ENCODE peak calls at places on chromosomes 7 and 10, in six cellular contexts. T, K, S, W, I and L are unnamed samples.

GRCh38 chr7:117402109-117402508 is 25.2 kb downstream of the ASZ1 start:
- DNase-seq in T (no peak), K (peak), S (peak), W (no peak), I (no peak), L (no peak)

GRCh38 chr10:71314028-71314693 is 4.9 kb upstream of the SLC29A3 start:
- DNase-seq in T (peak), K (peak), S (no peak), W (peak), I (peak), L (peak)

GRCh38 chr10:50604823-50605222 is 18.9 kb downstream of the SGMS1 start:
- DNase-seq in T (no peak), K (no peak), S (no peak), W (no peak), I (no peak), L (peak)

GRCh38 chr7:141027043-141027442 is 12.3 kb upstream of the MRPS33 start:
- DNase-seq in T (no peak), K (no peak), S (no peak), W (no peak), I (peak), L (no peak)

GRCh38 chr7:115822801-115823200 is 207.8 kb downstream of the TFEC start:
- DNase-seq in T (no peak), K (peak), S (no peak), W (no peak), I (no peak), L (no peak)

GRCh38 chr10:83182076-83182475 is 957.2 kb upstream of the GHITM start:
- DNase-seq in T (no peak), K (no peak), S (no peak), W (no peak), I (no peak), L (no peak)

GRCh38 chr10:97685395-97685958 is 1.6 kb downstream of the AVPI1 start:
- DNase-seq in T (no peak), K (peak), S (peak), W (no peak), I (peak), L (peak)

GRCh38 chr7:33776791-33777190 is 128.5 kb upstream of the BMPER start:
- DNase-seq in T (no peak), K (peak), S (no peak), W (no peak), I (no peak), L (no peak)

GRCh38 chr10:49387029-49387428 is 8.9 kb downstream of the DRGX start:
- DNase-seq in T (no peak), K (peak), S (peak), W (no peak), I (no peak), L (peak)

GRCh38 chr7:41316410-41316809 is 386.5 kb downstream of the INHBA start:
- DNase-seq in T (no peak), K (peak), S (no peak), W (no peak), I (no peak), L (peak)

GRCh38 chr7:41315764-41316163 is 387.1 kb downstream of the INHBA start:
- DNase-seq in T (peak), K (no peak), S (no peak), W (no peak), I (peak), L (no peak)

GRCh38 chr7:41311301-41311700 is 391.6 kb downstream of the INHBA start:
- DNase-seq in T (no peak), K (no peak), S (no peak), W (no peak), I (no peak), L (no peak)

GRCh38 chr7:41312235-41312634 is 390.7 kb downstream of the INHBA start:
- DNase-seq in T (no peak), K (no peak), S (no peak), W (no peak), I (no peak), L (no peak)

DNA sequence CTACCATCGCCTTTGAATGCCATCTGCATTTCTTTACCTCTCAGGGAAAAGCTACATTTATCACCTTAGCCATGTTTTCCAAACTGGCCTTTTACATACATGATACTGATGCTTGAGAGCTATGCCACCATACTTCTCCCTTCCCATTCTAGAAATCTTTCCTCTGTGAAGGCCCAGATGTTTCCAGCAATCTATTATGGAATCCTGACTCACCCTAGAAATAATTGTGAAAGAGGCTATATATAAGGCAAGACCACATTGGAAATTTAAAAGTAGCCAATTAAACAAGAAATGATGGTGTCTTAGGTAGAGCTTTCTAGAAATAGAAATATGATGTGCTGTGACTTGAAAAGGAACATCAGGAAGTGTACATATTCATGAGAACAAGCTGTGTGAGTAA is 389.7 kb downstream of the INHBA start:
- DNase-seq in T (no peak), K (peak), S (no peak), W (no peak), I (no peak), L (peak)
- H2AFZ ChIP-seq in T (no peak), K (no peak), S (no peak), W (no peak), I (no peak), L (no peak)

GRCh38 chr10:61989995-61990760 is 88.7 kb downstream of the ARID5B start:
- DNase-seq in T (no peak), K (no peak), S (no peak), W (no peak), I (no peak), L (peak)

GRCh38 chr10:61987951-61988379 is 86.5 kb downstream of the ARID5B start:
- DNase-seq in T (no peak), K (peak), S (no peak), W (no peak), I (no peak), L (peak)

GRCh38 chr10:61992059-61992460 is 90.6 kb downstream of the ARID5B start:
- DNase-seq in T (no peak), K (peak), S (no peak), W (no peak), I (no peak), L (peak)

GRCh38 chr10:61992683-61993629 is 91.5 kb downstream of the ARID5B start:
- DNase-seq in T (no peak), K (peak), S (peak), W (no peak), I (no peak), L (peak)

GRCh38 chr10:61990761-61991135 is 89.2 kb downstream of the ARID5B start:
- DNase-seq in T (no peak), K (no peak), S (no peak), W (no peak), I (no peak), L (peak)
- H3K23ac ChIP-seq in T (no peak), K (no peak), S (no peak), W (no peak), I (no peak), L (no peak)

GRCh38 chr7:82840061-82840460 is 322.6 kb downstream of the PCLO start:
- DNase-seq in T (no peak), K (no peak), S (no peak), W (no peak), I (no peak), L (no peak)
- H2AFZ ChIP-seq in T (no peak), K (no peak), S (no peak), W (no peak), I (no peak), L (no peak)

DNA sequence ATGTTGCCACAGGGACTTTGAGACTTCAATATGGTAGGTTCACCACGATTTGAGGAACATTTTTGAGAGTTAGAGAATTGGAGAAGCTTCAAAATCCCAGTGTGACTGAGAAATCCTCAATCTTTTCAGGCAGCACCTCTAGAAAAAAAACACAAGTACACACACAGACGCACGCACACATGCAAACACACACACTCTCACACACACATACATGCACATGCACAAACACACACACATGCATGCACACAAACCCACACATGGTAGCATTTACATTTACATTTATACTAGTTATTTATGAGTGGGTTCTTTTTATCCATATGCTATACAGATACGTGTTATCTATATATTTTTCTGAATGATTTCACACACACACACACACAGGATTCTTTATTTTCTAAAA is 901.9 kb downstream of the GATA3 start:
- DNase-seq in T (no peak), K (no peak), S (no peak), W (no peak), I (no peak), L (no peak)
- H3K23ac ChIP-seq in T (no peak), K (no peak), S (no peak), W (no peak), I (no peak), L (no peak)

DNA sequence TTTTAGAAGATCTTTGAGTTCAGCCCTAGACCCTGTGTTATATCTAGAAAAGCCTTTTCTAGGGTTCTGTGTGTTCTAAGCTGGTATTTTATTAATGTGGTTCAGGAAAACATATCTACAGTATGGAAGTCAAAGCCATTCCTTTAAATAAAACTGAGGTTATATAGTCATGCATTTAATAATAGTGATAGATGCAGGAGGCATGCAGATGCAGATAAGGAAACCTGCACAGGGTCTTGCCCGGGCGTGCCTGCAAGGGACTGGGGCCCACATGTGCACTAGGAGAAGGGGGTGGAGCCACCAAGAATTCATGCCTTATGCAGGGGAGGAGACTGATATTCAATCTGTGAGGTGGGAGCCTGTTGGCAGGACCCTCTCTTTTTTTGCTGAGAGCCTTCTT is 171.5 kb downstream of the PRPF18 start:
- DNase-seq in T (no peak), K (peak), S (peak), W (no peak), I (peak), L (no peak)
- H2AFZ ChIP-seq in T (no peak), K (no peak), S (no peak), W (no peak), I (no peak), L (no peak)

GRCh38 chr7:151088856-151089699 is 2.8 kb downstream of the AGAP3 start:
- DNase-seq in T (no peak), K (peak), S (no peak), W (peak), I (no peak), L (peak)

GRCh38 chr7:151086802-151087246 is 549 bp downstream of the AGAP3 start:
- DNase-seq in T (peak), K (no peak), S (no peak), W (no peak), I (no peak), L (peak)

GRCh38 chr7:151087247-151088018 is 1.2 kb downstream of the AGAP3 start:
- DNase-seq in T (no peak), K (peak), S (no peak), W (no peak), I (no peak), L (peak)

GRCh38 chr7:151089893-151090730 is 3.8 kb downstream of the AGAP3 start:
- DNase-seq in T (no peak), K (no peak), S (no peak), W (no peak), I (no peak), L (peak)

DNA sequence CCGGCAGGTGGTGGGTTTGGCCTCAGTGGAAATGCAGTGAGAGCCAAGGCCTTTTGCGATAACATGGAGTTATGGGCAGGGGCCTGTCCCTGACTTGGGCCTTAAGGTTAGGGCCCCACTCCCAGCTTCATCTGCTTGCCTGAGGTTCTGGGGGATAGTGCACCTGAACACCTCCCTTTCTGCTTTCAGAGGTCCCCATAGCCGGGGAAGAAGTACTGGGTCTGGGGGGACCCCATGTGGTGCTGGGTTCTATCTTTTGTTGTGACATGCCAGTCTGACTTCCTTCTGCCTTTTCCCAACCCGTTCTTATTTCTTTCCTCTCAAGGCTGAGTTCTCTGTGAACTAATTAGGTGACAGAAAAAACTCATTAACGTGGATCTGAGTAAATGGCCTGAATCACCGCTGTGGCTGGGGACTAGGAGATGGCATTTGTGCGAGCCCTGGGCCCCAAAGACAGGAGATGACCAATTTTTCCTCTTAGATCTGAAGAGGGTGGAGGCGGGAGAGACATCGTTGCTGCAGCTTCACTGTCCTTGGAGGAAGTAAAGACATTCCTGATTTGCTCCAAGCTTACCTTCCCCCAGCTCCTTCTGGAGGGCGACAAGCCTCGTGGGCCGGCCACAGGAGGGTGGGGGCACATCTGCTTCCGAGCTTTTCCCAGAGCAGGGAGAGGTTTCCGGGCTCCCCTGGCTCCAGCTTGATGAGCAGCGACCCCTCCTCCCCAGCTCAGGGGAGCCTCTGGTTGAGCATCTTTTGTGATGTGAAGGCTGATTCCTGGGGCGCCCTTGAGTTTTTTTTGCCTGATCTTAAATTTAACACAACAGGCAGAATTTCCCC is 2.0 kb downstream of the AGAP3 start:
- DNase-seq in T (no peak), K (no peak), S (no peak), W (no peak), I (no peak), L (peak)
- H3K23ac ChIP-seq in T (no peak), K (peak), S (no peak), W (peak), I (no peak), L (peak)

DNA sequence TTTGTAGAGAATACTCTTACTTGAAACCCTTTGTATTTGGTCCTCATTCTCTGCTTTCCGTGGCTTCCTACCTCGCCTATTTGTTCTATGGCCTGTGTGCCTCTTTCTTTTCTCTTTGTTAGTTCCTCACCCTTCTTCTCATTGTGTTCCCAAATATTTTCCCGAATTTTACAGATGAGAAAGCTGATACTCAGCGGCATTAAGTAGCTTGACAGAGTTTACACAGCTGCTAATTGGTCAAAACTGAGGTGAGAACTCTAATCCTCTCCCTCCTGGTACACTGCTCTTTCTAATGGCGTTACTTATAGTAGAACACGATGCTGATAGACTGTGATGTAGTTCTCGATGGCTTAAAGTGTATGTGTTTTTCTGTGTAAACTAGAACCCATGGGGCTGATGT is 80.7 kb upstream of the HDAC9 start:
- DNase-seq in T (no peak), K (no peak), S (no peak), W (no peak), I (no peak), L (no peak)
- H2AFZ ChIP-seq in T (peak), K (no peak), S (no peak), W (peak), I (peak), L (no peak)

GRCh38 chr10:22435650-22436049 is 90.4 kb downstream of the SPAG6 start:
- DNase-seq in T (no peak), K (no peak), S (no peak), W (no peak), I (no peak), L (no peak)
- H3K23ac ChIP-seq in T (no peak), K (peak), S (no peak), W (no peak), I (no peak), L (no peak)

DNA sequence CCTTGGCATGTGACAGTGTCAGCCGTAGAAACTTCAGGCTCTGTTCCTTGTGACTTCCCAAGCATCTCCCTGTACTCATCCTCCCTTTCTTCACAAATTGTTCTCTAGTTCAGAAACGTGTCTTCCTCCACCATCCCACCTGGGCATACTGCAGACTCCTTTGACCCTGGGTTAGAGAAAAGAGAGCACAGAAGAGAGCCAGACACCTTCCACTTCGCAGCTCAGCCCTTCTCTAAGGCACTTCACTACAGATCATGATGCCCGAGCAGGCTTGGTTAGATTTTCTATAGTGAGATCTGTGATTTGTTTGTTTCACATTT is 70.6 kb downstream of the XPNPEP1 start:
- DNase-seq in T (no peak), K (no peak), S (no peak), W (no peak), I (no peak), L (no peak)
- H2AFZ ChIP-seq in T (no peak), K (peak), S (no peak), W (peak), I (no peak), L (no peak)

DNA sequence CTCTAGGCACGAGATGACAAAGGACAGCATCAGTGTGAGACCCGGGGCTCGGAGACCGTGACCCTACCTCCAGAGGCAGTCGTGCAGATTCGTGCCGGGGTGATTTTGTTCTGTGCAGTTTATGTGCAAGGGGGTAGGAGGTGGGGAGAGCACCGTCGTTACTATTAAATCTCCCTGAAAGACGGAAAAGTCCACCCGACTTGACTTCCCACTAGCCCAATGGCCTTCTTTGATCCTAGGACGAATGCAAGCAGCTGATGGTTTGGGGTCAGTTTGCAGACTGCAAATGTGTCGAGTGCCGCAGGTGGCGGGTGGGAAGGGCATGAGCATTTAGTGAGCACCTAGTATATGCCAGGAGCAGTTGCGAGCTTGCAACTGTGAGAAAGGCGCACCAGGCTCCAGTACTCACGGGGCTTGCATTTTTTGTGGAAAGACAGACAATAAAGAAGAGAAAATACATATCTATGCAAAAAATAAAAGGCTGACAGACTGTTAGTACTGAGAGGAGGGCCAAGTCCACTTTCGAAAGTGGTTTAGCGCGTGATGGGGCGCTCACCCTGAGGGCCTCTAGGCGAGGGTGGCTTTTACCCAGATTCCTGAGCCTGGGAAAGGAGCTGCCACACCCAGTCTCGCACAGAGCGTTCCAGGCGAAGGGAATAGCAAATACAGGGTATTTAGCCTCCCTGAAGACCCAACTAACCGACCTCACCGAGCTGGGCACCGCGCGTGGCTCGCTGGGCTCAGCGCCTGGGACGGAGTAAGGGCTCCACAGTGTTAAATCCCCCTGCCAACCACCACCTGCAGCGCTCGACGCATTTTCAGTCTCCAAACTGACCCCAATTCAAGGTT is 941 bp upstream of the OSBPL3 start:
- DNase-seq in T (peak), K (peak), S (peak), W (no peak), I (peak), L (peak)
- H3K23ac ChIP-seq in T (no peak), K (peak), S (no peak), W (peak), I (no peak), L (peak)